ENCODE peak calls at places on chromosomes 6 and 20, in seven cellular contexts. E is testis; D is uterus; L is adipocyte; V is left ventricle myocardium inferior; O is psoas muscle; G is effector memory CD4-positive, alpha-beta T cell. Q is an unnamed sample.

GRCh38 chr6:167645383-167645782 is 181.3 kb upstream of the AFDN start:
- DNase-seq in L (no peak), O (no peak), E (no peak), D (no peak), V (no peak), G (no peak), Q (no peak)

GRCh38 chr6:37507690-37508421 is 8.2 kb upstream of the CCDC167 start:
- DNase-seq in E (no peak), D (no peak), G (no peak), O (no peak), V (no peak), L (no peak), Q (no peak)

GRCh38 chr6:122696853-122697252 is 82.7 kb upstream of the FABP7 start:
- DNase-seq in L (no peak), D (no peak), V (no peak), E (no peak), O (no peak), G (no peak), Q (no peak)

GRCh38 chr6:92945799-92946198 is 473.6 kb downstream of the EPHA7 start:
- DNase-seq in G (no peak), V (no peak), L (no peak), D (no peak), E (no peak), O (no peak), Q (no peak)

GRCh38 chr6:52244400-52244799 is at the start of gene IL17F:
- DNase-seq in L (no peak), E (no peak), V (no peak), D (no peak), G (no peak), O (no peak), Q (no peak)

GRCh38 chr6:36954262-36954931 is at the start of gene PI16:
- DNase-seq in G (no peak), D (no peak), V (no peak), E (no peak), L (no peak), O (no peak), Q (no peak)

GRCh38 chr6:146339716-146340115 is 203.9 kb upstream of the RAB32 start:
- DNase-seq in V (no peak), O (no peak), D (no peak), E (no peak), G (no peak), L (peak; percentile 24), Q (no peak)

GRCh38 chr6:30727920-30728605 is 7.9 kb downstream of the TUBB start:
- DNase-seq in G (no peak), E (no peak), O (no peak), L (peak; percentile 36), D (no peak), V (no peak), Q (no peak)

GRCh38 chr20:46694484-46694883 is 5.2 kb upstream of the TP53RK start:
- DNase-seq in V (no peak), O (no peak), G (no peak), E (no peak), D (no peak), L (peak; percentile 48), Q (no peak)

GRCh38 chr20:45857836-45858250 is 429 bp downstream of the ZSWIM3 start:
- DNase-seq in O (no peak), E (no peak), G (no peak), D (no peak), L (no peak), V (no peak), Q (no peak)

GRCh38 chr6:124073021-124073420 is 269.4 kb downstream of the NKAIN2 start:
- DNase-seq in O (no peak), V (no peak), G (no peak), D (no peak), E (peak; percentile 13), L (no peak), Q (no peak)

GRCh38 chr20:8305449-8305978 is 173.4 kb downstream of the PLCB1 start:
- DNase-seq in D (peak; percentile 15), G (peak; percentile 50), L (peak; percentile 39), O (peak; percentile 19), V (peak; percentile 15), E (peak; percentile 85), Q (no peak)

GRCh38 chr6:26473758-26474438 is 16.1 kb downstream of the BTN2A1 start:
- DNase-seq in O (peak; percentile 50), L (peak; percentile 96), D (peak; percentile 86), E (peak; percentile 88), V (peak; percentile 73), G (peak; percentile 75), Q (peak; percentile 92)

GRCh38 chr6:121533321-121533841 is 97.9 kb downstream of the GJA1 start:
- DNase-seq in L (no peak), G (no peak), E (no peak), V (no peak), D (no peak), O (no peak), Q (no peak)

GRCh38 chr6:169809386-169809785 is 58.0 kb downstream of the ERMARD start:
- DNase-seq in D (no peak), E (no peak), L (no peak), O (no peak), G (no peak), V (no peak), Q (no peak)

GRCh38 chr20:63453029-63453523 is 19.4 kb downstream of the KCNQ2 start:
- DNase-seq in V (no peak), L (no peak), O (peak; percentile 46), G (no peak), E (no peak), D (no peak), Q (no peak)

GRCh38 chr6:5772634-5773230 is 234.0 kb downstream of the NRN1 start:
- DNase-seq in D (no peak), V (no peak), G (no peak), L (no peak), E (no peak), O (no peak), Q (no peak)

GRCh38 chr6:73391735-73392134 is 2.9 kb upstream of the DDX43 start:
- DNase-seq in D (no peak), G (no peak), V (no peak), O (no peak), L (no peak), E (no peak), Q (no peak)

GRCh38 chr6:75952132-75952531 is 120.3 kb downstream of the IMPG1 start:
- DNase-seq in O (no peak), L (no peak), D (no peak), E (no peak), V (no peak), G (no peak), Q (no peak)

GRCh38 chr6:136546321-136546720 is 3.9 kb downstream of the MAP7 start:
- DNase-seq in E (no peak), G (no peak), L (no peak), O (no peak), V (no peak), D (no peak), Q (no peak)

GRCh38 chr6:35687658-35688604 is 784 bp downstream of the FKBP5 start:
- DNase-seq in O (peak; percentile 67), L (peak; percentile 68), E (peak; percentile 73), G (peak; percentile 26), V (peak; percentile 62), D (peak; percentile 64), Q (peak; percentile 66)

GRCh38 chr6:3510178-3510577 is 53.3 kb upstream of the SLC22A23 start:
- DNase-seq in E (no peak), V (no peak), D (no peak), O (no peak), G (no peak), L (no peak), Q (no peak)

GRCh38 chr20:36400901-36401300 is 94.8 kb downstream of the DLGAP4 start:
- DNase-seq in E (no peak), O (no peak), L (no peak), V (no peak), D (no peak), G (no peak), Q (no peak)

DNA sequence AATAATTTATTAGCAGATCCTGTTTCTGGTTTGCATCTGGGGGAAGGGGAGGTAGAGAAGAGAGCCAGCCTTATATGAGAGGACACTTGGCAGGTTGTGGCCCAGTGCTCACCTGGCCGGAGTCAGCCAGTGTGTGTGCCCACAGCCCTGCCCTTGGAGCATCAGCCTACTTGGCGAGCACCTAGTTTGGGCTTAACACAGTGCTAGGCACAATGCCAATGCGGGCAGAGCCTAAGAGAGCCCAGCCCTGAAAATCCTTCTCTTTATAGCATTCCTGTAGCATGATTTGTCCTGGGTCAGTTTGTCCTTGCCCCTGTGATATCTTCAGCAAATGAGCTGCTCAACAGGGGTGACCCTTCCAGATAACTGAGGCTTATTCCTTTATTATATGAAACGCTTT is 73.0 kb downstream of the SLX4IP start:
- DNase-seq in V (no peak), G (no peak), L (peak; percentile 10), O (no peak), E (no peak), D (no peak), Q (peak; percentile 78)
- H3K4me1 ChIP-seq in V (peaks cover 56% of the 10 kb centered on the region), G (no peaks in the 10 kb centered on the region), L (peaks cover 72% of the 10 kb centered on the region), O (peaks cover 47% of the 10 kb centered on the region), E (peaks cover 56% of the 10 kb centered on the region), D (peaks cover 12% of the 10 kb centered on the region), Q (peaks cover 86% of the 10 kb centered on the region)

DNA sequence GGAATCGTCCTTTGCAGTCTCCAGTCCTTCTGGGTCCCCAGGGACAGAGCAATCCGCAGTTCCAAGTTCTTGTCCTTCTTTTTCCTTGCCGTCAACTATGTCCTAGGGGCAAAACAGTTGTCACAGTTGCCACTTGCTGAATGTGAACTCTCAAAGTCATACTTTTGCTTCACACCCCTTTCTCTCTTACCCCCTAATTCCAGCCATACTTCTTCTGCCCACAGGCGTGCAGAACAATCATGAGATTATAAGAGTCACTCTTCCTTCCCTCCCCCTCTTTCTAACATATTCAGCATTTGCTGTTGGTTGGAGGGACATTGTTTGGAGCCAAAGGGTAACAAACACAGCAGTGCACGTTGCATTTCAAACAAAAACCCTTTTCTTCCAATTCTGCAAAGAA is 74.4 kb downstream of the BCAS1 start:
- DNase-seq in G (no peak), O (no peak), D (no peak), E (no peak), V (no peak), L (no peak), Q (no peak)
- H3K4me3 ChIP-seq in G (no peak overlapping the region), O (no peak overlapping the region), D (no peak overlapping the region), E (no peak overlapping the region), V (no peak overlapping the region), L (no peak overlapping the region), Q (no peak overlapping the region)

GRCh38 chr6:151904631-151905030 is 97.1 kb downstream of the ESR1 start:
- DNase-seq in D (no peak), L (no peak), O (no peak), E (no peak), V (no peak), G (no peak), Q (no peak)

GRCh38 chr6:151900256-151900655 is 92.8 kb downstream of the ESR1 start:
- DNase-seq in V (no peak), E (no peak), D (no peak), L (no peak), G (no peak), O (no peak), Q (no peak)

GRCh38 chr6:151905072-151905471 is 97.6 kb downstream of the ESR1 start:
- DNase-seq in D (no peak), O (no peak), L (no peak), V (no peak), E (no peak), G (no peak), Q (no peak)

GRCh38 chr6:151905854-151906253 is 98.4 kb downstream of the ESR1 start:
- DNase-seq in V (no peak), O (no peak), E (no peak), G (no peak), L (no peak), D (no peak), Q (no peak)

GRCh38 chr6:151900897-151901485 is 93.5 kb downstream of the ESR1 start:
- DNase-seq in O (no peak), E (no peak), L (no peak), V (no peak), G (no peak), D (no peak), Q (no peak)
- H3K36me3 ChIP-seq in O (no peaks in the 10 kb centered on the region), E (no peaks in the 10 kb centered on the region), L (no peaks in the 10 kb centered on the region), V (no peaks in the 10 kb centered on the region), G (no peaks in the 10 kb centered on the region), D (no peaks in the 10 kb centered on the region), Q (no peaks in the 10 kb centered on the region)

GRCh38 chr6:39206250-39206721 is 23.0 kb downstream of the KCNK5 start:
- DNase-seq in G (no peak), V (no peak), E (no peak), O (no peak), L (no peak), D (no peak), Q (no peak)
- H3K4me1 ChIP-seq in G (no peaks in the 10 kb centered on the region), V (no peaks in the 10 kb centered on the region), E (no peaks in the 10 kb centered on the region), O (no peaks in the 10 kb centered on the region), L (peaks cover 8% of the 10 kb centered on the region), D (no peaks in the 10 kb centered on the region), Q (no peaks in the 10 kb centered on the region)